ENCODE peak calls at places on chromosomes 3 and 15, in five cellular contexts. X is uterus, Q is HL-60, R is tibial nerve, B is lower leg skin. V is an unnamed sample.

GRCh38 chr3:40989141-40990061 is 209.9 kb upstream of the CTNNB1 start:
- DNase-seq in R (no peak), B (peak), X (no peak), Q (no peak), V (no peak)

GRCh38 chr3:165751654-165752053 is 85.6 kb downstream of the BCHE start:
- DNase-seq in X (no peak), Q (no peak), R (no peak), B (no peak), V (no peak)

GRCh38 chr3:129161860-129162271 is 1.0 kb upstream of the ISY1 start:
- DNase-seq in X (no peak), B (no peak), R (no peak), Q (no peak), V (peak)

GRCh38 chr3:184145120-184145524 is 10.0 kb downstream of the EIF2B5 start:
- DNase-seq in B (no peak), X (no peak), R (no peak), Q (no peak), V (peak)

GRCh38 chr3:179852117-179852886 is 184.4 kb downstream of the PEX5L start:
- DNase-seq in X (no peak), B (no peak), R (no peak), Q (peak), V (no peak)

GRCh38 chr3:149367021-149367840 is 10.2 kb downstream of the TM4SF1 start:
- DNase-seq in Q (no peak), X (no peak), R (no peak), B (no peak), V (peak)

GRCh38 chr3:79263423-79263822 is 504.4 kb downstream of the ROBO1 start:
- DNase-seq in X (no peak), Q (no peak), B (no peak), R (no peak), V (no peak)

GRCh38 chr3:126549861-126550487 is 8.8 kb downstream of the C3orf22 start:
- DNase-seq in R (no peak), B (peak), Q (no peak), X (peak), V (no peak)

GRCh38 chr3:152051501-152052404 is 178.3 kb downstream of the SUCNR1 start:
- DNase-seq in X (no peak), B (no peak), R (no peak), Q (no peak), V (no peak)

GRCh38 chr3:120174811-120175210 is 80.6 kb upstream of the GSK3B start:
- DNase-seq in X (no peak), R (no peak), B (no peak), Q (no peak), V (no peak)

GRCh38 chr3:177640319-177640997 is 443.2 kb upstream of the TBL1XR1 start:
- DNase-seq in R (no peak), Q (no peak), B (no peak), X (no peak), V (no peak)

GRCh38 chr15:49134683-49135341 is 20.6 kb downstream of the COPS2 start:
- DNase-seq in Q (no peak), R (no peak), X (no peak), B (no peak), V (no peak)

GRCh38 chr3:81072591-81072990 is 688.9 kb downstream of the GBE1 start:
- DNase-seq in Q (no peak), X (no peak), R (no peak), B (no peak), V (no peak)

GRCh38 chr15:74956648-74957300 is at the start of gene RPP25:
- DNase-seq in R (peak), Q (no peak), B (peak), X (peak), V (peak)

DNA sequence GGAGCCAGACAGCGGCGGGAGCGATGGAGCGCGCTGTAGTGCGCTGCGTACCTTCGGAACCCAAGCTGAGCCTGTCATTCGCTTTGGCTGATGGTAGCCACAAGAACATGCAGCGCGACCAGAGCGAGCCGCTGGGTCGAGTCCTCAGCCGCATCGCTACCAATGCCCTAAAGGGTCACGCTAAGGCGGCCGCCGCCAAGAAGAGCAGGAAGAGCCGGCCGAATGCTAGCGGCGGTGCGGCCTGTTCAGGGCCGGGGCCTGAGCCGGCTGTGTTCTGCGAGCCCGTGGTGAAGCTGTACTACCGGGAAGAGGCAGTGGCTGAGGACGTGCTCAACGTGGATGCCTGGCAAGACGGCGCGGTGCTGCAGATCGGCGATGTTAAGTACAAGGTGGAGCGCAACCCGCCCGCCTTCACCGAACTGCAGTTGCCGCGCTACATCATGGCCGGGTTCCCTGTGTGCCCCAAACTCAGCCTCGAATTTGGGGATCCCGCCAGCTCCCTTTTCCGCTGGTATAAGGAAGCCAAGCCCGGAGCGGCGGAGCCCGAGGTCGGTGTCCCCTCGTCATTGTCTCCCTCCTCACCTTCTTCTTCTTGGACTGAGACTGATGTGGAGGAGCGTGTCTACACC is 499 bp downstream of the PDE12 start:
- DNase-seq in B (peak), X (no peak), Q (no peak), R (no peak), V (peak)
- TF ChIP-seq CTCF in B (no peak), X (no peak), Q (no peak), R (no peak), V (no peak)

DNA sequence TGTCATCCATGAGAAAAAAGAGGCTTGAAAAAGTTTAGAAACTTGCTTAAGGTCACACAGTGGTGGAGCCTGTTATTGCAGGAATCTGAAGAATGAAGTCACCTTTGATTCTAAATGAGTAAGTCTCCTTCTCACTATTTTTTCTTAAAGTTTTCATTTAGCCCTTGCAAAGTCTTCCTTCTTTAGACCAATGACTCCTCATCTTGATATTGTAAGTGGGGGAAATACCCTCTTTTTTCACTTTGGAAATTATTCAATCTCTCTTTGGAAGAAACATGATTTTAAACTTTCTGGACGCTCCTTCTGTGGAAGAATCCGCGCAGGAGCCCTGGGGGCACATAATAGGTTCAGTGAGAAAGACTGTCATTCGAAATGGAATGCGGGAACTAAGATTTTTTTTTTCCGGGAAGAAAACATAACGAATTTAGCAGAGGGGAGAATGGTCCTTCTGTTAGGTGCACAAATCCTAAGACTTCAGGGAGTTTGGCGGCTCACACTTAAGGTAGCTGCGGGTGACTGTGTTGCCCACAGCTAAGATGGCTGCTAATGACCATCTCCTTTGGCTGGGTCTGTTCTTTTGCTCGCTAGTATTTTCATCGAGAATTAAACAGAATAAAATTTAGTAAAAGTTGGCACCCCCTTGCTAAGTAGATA is 614 bp upstream of the SLMAP start:
- DNase-seq in X (no peak), B (no peak), Q (peak), R (no peak), V (peak)
- TF ChIP-seq CTCF in X (no peak), B (no peak), Q (peak), R (no peak), V (no peak)

GRCh38 chr3:27484002-27484844 is at the start of gene SLC4A7:
- DNase-seq in X (peak), Q (peak), B (peak), R (peak), V (peak)
- TF ChIP-seq CTCF in X (no peak), Q (no peak), B (no peak), R (peak), V (no peak)

GRCh38 chr3:61727435-61727834 is 166.1 kb downstream of the PTPRG start:
- DNase-seq in R (no peak), B (no peak), X (no peak), Q (no peak), V (no peak)

GRCh38 chr3:61724801-61725200 is 163.4 kb downstream of the PTPRG start:
- DNase-seq in R (no peak), Q (no peak), B (no peak), X (no peak), V (no peak)

GRCh38 chr3:61723038-61723437 is 161.7 kb downstream of the PTPRG start:
- DNase-seq in R (no peak), B (no peak), X (no peak), Q (no peak), V (no peak)

GRCh38 chr3:61725851-61726333 is 164.5 kb downstream of the PTPRG start:
- DNase-seq in B (no peak), X (no peak), R (no peak), Q (no peak), V (no peak)

GRCh38 chr3:61724183-61724582 is 162.8 kb downstream of the PTPRG start:
- DNase-seq in B (no peak), R (no peak), X (no peak), Q (no peak), V (no peak)
- TF ChIP-seq CTCF in B (no peak), R (no peak), X (no peak), Q (no peak), V (no peak)

DNA sequence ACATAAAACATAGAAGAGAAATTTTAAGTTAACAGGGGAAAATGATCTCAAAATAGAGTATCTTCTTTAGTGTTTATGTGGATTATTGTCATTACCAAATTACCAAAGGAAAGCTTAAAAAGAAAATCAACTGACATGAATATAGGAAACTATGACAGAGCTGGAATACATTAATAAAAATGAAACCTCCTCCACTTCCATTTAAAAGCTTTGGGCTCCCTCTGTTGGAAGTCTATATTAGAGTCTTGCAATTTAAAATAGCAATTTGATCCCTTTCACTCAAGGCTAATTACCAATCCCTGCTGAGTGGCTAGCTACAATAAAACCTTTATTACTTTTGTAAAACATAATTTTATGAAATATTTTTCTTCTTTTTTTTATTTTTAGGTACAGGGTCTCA is 61.4 kb upstream of the IMPG2 start:
- DNase-seq in Q (no peak), X (no peak), R (no peak), B (no peak), V (no peak)
- TF ChIP-seq CTCF in Q (peak), X (peak), R (peak), B (no peak), V (no peak)

DNA sequence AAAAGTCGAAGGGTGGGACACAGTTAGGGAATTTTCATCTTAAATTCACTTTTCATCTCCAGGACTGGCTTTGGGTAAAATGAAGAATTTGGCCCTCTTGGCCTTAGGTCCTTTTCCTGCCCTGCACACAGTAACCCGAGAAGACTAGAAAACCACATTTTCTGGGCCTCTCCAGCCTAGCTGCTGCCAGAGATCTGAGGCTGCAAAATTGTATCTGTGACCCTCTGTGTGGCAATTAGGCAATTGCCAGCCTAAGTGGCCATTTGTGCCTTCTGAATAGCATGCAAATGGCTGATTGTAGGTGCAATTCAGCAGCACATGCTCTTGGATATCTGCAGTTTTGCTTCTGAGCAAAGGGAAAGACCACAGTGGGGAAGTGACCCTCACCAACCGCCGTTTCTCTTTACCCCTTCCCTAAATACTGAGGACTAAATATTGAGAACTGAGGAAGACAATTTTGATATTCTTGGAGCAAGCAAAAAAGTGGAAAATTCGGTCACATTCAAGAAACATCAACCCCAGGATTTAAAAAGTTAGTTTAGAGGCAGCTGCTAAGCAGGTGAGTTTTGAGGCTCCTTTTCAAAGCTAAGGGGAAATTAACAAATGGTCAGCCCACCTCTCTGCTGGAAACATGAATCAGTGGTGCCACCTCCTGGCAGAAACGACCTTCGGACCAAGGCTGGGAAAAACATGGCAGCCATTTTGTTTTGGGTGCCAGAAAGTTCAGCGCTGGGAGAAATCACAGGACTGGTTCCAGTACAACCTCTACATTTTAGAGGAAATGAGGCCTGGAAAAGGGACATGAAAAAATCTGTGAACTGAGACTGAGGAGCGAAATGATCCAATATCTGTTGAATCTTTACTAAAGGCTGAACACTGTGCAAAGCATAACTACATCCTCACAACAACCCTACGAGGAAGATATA is 56.6 kb upstream of the PRTG start:
- DNase-seq in R (no peak), Q (no peak), X (no peak), B (no peak), V (peak)
- TF ChIP-seq CTCF in R (no peak), Q (peak), X (peak), B (no peak), V (peak)

GRCh38 chr3:84960994-84961393 is 2.2 kb downstream of the CADM2 start:
- DNase-seq in B (no peak), R (no peak), Q (no peak), X (no peak), V (no peak)

GRCh38 chr3:84962460-84962859 is 3.7 kb downstream of the CADM2 start:
- DNase-seq in X (no peak), Q (no peak), R (no peak), B (no peak), V (no peak)

GRCh38 chr3:84961492-84962255 is 2.9 kb downstream of the CADM2 start:
- DNase-seq in R (no peak), Q (no peak), B (no peak), X (no peak), V (no peak)

GRCh38 chr3:84965141-84965540 is 6.4 kb downstream of the CADM2 start:
- DNase-seq in R (no peak), X (no peak), Q (no peak), B (no peak), V (peak)

DNA sequence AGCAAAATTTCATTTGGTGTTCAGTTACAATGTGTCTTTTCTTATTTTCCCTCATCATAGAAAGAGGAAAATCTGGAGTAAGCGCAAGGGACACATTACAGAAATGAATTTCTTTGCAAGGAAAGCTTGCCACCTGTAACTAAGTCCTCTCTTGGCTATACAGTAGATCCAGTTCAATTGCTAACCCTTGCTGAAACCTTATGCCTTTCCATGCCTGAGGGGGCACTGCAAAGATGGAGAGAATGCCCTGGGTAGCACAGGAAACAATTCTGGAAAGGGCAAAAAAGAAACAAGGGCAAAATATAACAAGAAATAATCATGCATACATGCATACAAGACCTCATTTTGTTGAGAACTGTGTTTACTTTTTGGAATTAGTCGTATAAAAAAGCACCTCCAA is 4.3 kb downstream of the CADM2 start:
- DNase-seq in Q (no peak), B (no peak), X (no peak), R (no peak), V (no peak)
- TF ChIP-seq CTCF in Q (no peak), B (no peak), X (no peak), R (no peak), V (no peak)

DNA sequence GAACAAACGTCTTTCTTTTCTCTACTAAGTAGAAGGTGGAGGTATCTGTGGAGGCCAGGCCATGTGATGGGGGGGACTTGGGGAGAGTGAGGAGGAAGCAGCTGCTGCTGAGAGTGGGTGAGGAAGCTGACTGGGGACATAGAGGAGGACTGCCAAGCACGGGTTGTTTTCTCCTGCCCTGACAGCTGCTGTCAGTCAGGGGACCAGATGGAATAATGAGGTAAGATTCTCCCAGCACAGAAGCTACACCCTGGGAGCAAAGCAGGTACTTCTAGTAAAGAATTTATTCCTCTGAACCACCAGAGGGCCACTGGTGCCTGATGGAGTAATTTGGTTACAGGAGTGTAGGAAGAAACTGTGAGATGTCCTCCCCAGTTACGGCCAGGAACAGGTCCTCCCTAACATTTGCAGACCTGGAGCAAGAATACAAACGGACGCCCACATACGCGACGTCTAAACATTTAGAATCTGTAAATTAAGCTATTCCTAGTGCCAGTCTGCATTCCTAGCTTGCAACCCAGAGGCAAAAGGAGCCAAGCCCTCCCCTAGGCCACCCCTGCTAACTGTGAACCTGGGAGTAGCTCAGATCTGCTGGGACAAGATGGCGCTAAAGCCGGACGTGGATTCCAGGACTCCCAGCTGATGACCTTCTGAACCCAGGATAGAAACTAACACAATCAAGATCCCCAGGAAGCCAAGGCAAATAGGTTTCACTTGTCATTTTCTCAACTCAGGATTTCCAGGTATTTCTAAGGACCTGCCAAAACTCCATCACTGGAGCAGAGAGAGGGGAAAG is 14.8 kb downstream of the CRYGS start:
- DNase-seq in B (no peak), R (no peak), Q (no peak), X (no peak), V (no peak)
- TF ChIP-seq CTCF in B (no peak), R (no peak), Q (no peak), X (no peak), V (no peak)

V was measured in Calu3.